ENCODE peak calls at places on chromosome 5, in six cellular contexts. B is DND-41; M is tibial artery; C is GM20000; L is activated CD8-positive, alpha-beta T cell treated with anti-CD3 and anti-CD28 coated beads for 36 hours; K is SK-N-SH. S is an unnamed sample.

GRCh38 chr5:150111121-150111520 is 24.8 kb upstream of the CSF1R start:
- DNase-seq in B (no peak), M (no peak), C (peak; percentile 2), L (no peak), K (peak; percentile 34), S (no peak)

GRCh38 chr5:178502401-178503100 is 87.6 kb downstream of the COL23A1 start:
- DNase-seq in B (no peak), M (no peak), C (no peak), L (no peak), K (no peak), S (no peak)

GRCh38 chr5:149145138-149145537 is 3.8 kb downstream of the ABLIM3 start:
- DNase-seq in B (no peak), M (no peak), C (no peak), L (no peak), K (no peak), S (no peak)

GRCh38 chr5:157266286-157267007 is 524 bp downstream of the CYFIP2 start:
- DNase-seq in B (peak; percentile 76), M (no peak), C (peak; percentile 72), L (peak; percentile 76), K (no peak), S (no peak)

GRCh38 chr5:38846379-38846967 is 661 bp downstream of the OSMR start:
- DNase-seq in B (no peak), M (no peak), C (no peak), L (no peak), K (no peak), S (no peak)

GRCh38 chr5:52799358-52799982 is 11.8 kb downstream of the ITGA1 start:
- DNase-seq in B (no peak), M (peak; percentile 61), C (peak; percentile 19), L (peak; percentile 52), K (peak; percentile 23), S (peak; percentile 52)

GRCh38 chr5:142839711-142840441 is 69.7 kb downstream of the ARHGAP26 start:
- DNase-seq in B (no peak), M (peak; percentile 88), C (no peak), L (no peak), K (no peak), S (no peak)

GRCh38 chr5:146409081-146409671 is 38.0 kb upstream of the TCERG1 start:
- DNase-seq in B (no peak), M (no peak), C (no peak), L (no peak), K (no peak), S (no peak)

GRCh38 chr5:14199902-14200301 is 56.8 kb downstream of the TRIO start:
- DNase-seq in B (no peak), M (no peak), C (no peak), L (no peak), K (no peak), S (no peak)

GRCh38 chr5:141880961-141881801 is 3.0 kb upstream of the PCDH1 start:
- DNase-seq in B (no peak), M (no peak), C (no peak), L (no peak), K (peak; percentile 45), S (no peak)

GRCh38 chr5:171721469-171721868 is 64.1 kb upstream of the SMIM23 start:
- DNase-seq in B (no peak), M (no peak), C (no peak), L (no peak), K (no peak), S (no peak)

GRCh38 chr5:142206801-142207200 is 98.2 kb downstream of the NDFIP1 start:
- DNase-seq in B (no peak), M (no peak), C (no peak), L (peak; percentile 14), K (no peak), S (no peak)

GRCh38 chr5:95959051-95959963 is 2.3 kb downstream of the ELL2 start:
- DNase-seq in B (no peak), M (no peak), C (peak; percentile 15), L (peak; percentile 1), K (no peak), S (no peak)

GRCh38 chr5:82396396-82396795 is 118.2 kb upstream of the RPS23 start:
- DNase-seq in B (no peak), M (no peak), C (no peak), L (no peak), K (no peak), S (no peak)

GRCh38 chr5:57718155-57718554 is 235.5 kb upstream of the ACTBL2 start:
- DNase-seq in B (no peak), M (no peak), C (no peak), L (no peak), K (no peak), S (no peak)

GRCh38 chr5:61274561-61274960 is 57.5 kb upstream of the ZSWIM6 start:
- DNase-seq in B (no peak), M (no peak), C (no peak), L (no peak), K (no peak), S (no peak)

GRCh38 chr5:68314465-68314864 is 98.9 kb downstream of the PIK3R1 start:
- DNase-seq in B (no peak), M (no peak), C (no peak), L (no peak), K (no peak), S (no peak)

GRCh38 chr5:2131826-2132496 is 249.2 kb upstream of the IRX4 start:
- DNase-seq in B (no peak), M (no peak), C (no peak), L (no peak), K (no peak), S (no peak)

GRCh38 chr5:72137826-72138409 is 30.6 kb downstream of the MAP1B start:
- DNase-seq in B (no peak), M (no peak), C (peak; percentile 39), L (no peak), K (no peak), S (no peak)

GRCh38 chr5:168070761-168071160 is 220.7 kb upstream of the WWC1 start:
- DNase-seq in B (no peak), M (no peak), C (no peak), L (no peak), K (no peak), S (no peak)

GRCh38 chr5:36606437-36607113 is at the start of gene SLC1A3:
- DNase-seq in B (no peak), M (peak; percentile 62), C (peak; percentile 39), L (peak; percentile 84), K (no peak), S (peak; percentile 32)

GRCh38 chr5:151357097-151357496 is 9.7 kb upstream of the SLC36A2 start:
- DNase-seq in B (no peak), M (no peak), C (no peak), L (no peak), K (no peak), S (no peak)

GRCh38 chr5:150516011-150516410 is 8.1 kb downstream of the NDST1 start:
- DNase-seq in B (no peak), M (peak; percentile 51), C (no peak), L (no peak), K (peak; percentile 86), S (no peak)

GRCh38 chr5:109399092-109399759 is 10.5 kb downstream of the PJA2 start:
- DNase-seq in B (no peak), M (no peak), C (no peak), L (no peak), K (no peak), S (no peak)

GRCh38 chr5:88925692-88926490 is 42.9 kb upstream of the MEF2C start:
- DNase-seq in B (no peak), M (no peak), C (no peak), L (no peak), K (no peak), S (no peak)

GRCh38 chr5:106094128-106094726 is 1576.5 kb downstream of the EFNA5 start:
- DNase-seq in B (no peak), M (no peak), C (no peak), L (no peak), K (peak; percentile 40), S (no peak)

GRCh38 chr5:87398981-87399616 is 13.6 kb downstream of the CCNH start:
- DNase-seq in B (no peak), M (no peak), C (no peak), L (no peak), K (no peak), S (no peak)

GRCh38 chr5:57410374-57411320 is 72.0 kb downstream of the ACTBL2 start:
- DNase-seq in B (no peak), M (no peak), C (no peak), L (no peak), K (no peak), S (no peak)

GRCh38 chr5:172008689-172009141 is 2.3 kb upstream of the FBXW11 start:
- DNase-seq in B (no peak), M (no peak), C (no peak), L (no peak), K (no peak), S (no peak)

GRCh38 chr5:163916376-163916775 is 411.0 kb downstream of the MAT2B start:
- DNase-seq in B (no peak), M (no peak), C (peak; percentile 26), L (no peak), K (no peak), S (no peak)

DNA sequence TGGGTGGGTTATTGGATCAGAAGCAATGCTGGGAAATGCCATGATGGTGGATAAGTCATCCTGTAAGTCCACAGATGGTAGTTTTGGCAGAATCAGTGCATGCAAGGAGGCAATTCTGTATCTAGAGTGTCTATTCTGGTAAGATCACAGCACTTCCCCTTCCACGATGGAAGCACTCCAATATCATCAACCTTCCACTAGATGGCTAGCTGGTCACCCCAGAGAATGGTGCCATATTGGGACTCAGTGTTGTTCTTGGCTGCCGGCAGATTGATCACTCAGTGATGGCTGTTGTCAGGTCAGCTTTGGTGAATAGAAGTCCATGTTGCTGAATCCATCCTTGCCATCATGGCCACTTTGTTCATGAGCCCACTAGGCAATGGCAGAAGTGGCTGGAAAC is 553.5 kb downstream of the CSNK1G3 start:
- DNase-seq in B (no peak), M (no peak), C (no peak), L (no peak), K (no peak), S (no peak)
- TF ChIP-seq CTCF in B (no peak), M (no peak), C (no peak), L (no peak), K (no peak), S (no peak)

GRCh38 chr5:139418804-139419203 is 14.9 kb upstream of the SPATA24 start:
- DNase-seq in B (no peak), M (no peak), C (no peak), L (no peak), K (no peak), S (no peak)
- TF ChIP-seq CTCF in B (no peak), M (no peak), C (no peak), L (no peak), K (no peak), S (no peak)

DNA sequence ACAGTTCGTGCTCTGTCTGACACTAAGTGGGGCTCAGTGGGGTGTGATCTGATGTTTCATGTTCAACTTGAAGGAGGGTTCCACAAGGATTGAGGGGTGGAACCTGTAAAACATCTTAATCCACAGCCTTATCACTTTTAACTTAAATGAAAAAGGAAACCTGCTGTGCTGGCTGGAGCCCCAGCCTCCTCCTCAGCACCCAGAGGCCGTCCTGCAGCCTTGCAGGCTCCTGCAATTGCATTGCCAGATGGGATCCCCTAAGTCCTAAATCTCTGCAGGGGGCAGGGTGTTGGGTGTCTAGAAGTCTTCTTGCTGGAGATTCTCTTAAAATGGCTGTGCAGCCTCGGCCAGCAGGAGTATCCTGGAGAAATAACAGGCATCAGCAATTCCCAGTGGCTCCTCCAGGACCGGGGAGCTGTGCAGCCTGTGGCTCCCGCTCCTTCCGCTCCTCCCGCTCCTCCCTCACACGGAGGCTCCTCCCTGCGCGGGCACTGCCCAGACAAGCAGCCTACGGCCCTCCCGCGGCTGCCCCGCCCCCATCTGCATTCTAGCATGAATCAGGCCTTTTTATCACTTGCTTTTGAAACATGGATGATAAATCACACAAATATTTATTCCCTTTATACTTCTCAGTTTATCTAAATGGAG is 131.0 kb downstream of the ADAMTS16 start:
- DNase-seq in B (no peak), M (peak; percentile 49), C (no peak), L (no peak), K (peak; percentile 88), S (peak; percentile 63)
- TF ChIP-seq CTCF in B (no peak), M (no peak), C (no peak), L (no peak), K (peak; percentile 32), S (peak; percentile 9)

GRCh38 chr5:128695791-128696520 is 157.9 kb upstream of the FBN2 start:
- DNase-seq in B (no peak), M (no peak), C (no peak), L (no peak), K (no peak), S (peak; percentile 14)
- TF ChIP-seq CTCF in B (peak; percentile 29), M (no peak), C (peak; percentile 10), L (no peak), K (peak; percentile 51), S (peak; percentile 50)